ENCODE peak calls at places on chromosome 10, in eight cellular contexts. One of them, this sample, is unnamed.

GRCh38 chr10:29496341-29497162 is 138.2 kb downstream of the SVIL start:
- DNase-seq in foreskin fibroblast: peak
- DNase-seq in testis: peak
- DNase-seq in activated CD8-positive, alpha-beta T cell treated with anti-CD3 and anti-CD28 coated beads for 36 hours: peak
- DNase-seq in colonic mucosa: peak
- DNase-seq in fibroblast of pulmonary artery: peak
- DNase-seq in GM06990: peak
- DNase-seq in activated B cell treated with CpG ODN at 0.5 μM for 24 hours: no peak
- DNase-seq in this sample: peak

GRCh38 chr10:72079356-72079755 is 9.0 kb downstream of the SPOCK2 start:
- DNase-seq in GM06990: no peak
- DNase-seq in activated CD8-positive, alpha-beta T cell treated with anti-CD3 and anti-CD28 coated beads for 36 hours: peak
- DNase-seq in activated B cell treated with CpG ODN at 0.5 μM for 24 hours: peak
- DNase-seq in fibroblast of pulmonary artery: no peak
- DNase-seq in testis: no peak
- DNase-seq in foreskin fibroblast: no peak
- DNase-seq in colonic mucosa: no peak
- DNase-seq in this sample: no peak

GRCh38 chr10:102184606-102185005 is 32.4 kb downstream of the NOLC1 start:
- DNase-seq in activated B cell treated with CpG ODN at 0.5 μM for 24 hours: no peak
- DNase-seq in colonic mucosa: no peak
- DNase-seq in fibroblast of pulmonary artery: no peak
- DNase-seq in testis: no peak
- DNase-seq in GM06990: no peak
- DNase-seq in activated CD8-positive, alpha-beta T cell treated with anti-CD3 and anti-CD28 coated beads for 36 hours: no peak
- DNase-seq in foreskin fibroblast: no peak
- DNase-seq in this sample: no peak

GRCh38 chr10:71889388-71889987 is 38.4 kb upstream of the PSAP start:
- DNase-seq in colonic mucosa: no peak
- DNase-seq in activated CD8-positive, alpha-beta T cell treated with anti-CD3 and anti-CD28 coated beads for 36 hours: no peak
- DNase-seq in testis: no peak
- DNase-seq in GM06990: no peak
- DNase-seq in activated B cell treated with CpG ODN at 0.5 μM for 24 hours: no peak
- DNase-seq in foreskin fibroblast: no peak
- DNase-seq in fibroblast of pulmonary artery: no peak
- DNase-seq in this sample: no peak

GRCh38 chr10:55146032-55146431 is 345.0 kb upstream of the PCDH15 start:
- DNase-seq in activated B cell treated with CpG ODN at 0.5 μM for 24 hours: no peak
- DNase-seq in GM06990: no peak
- DNase-seq in fibroblast of pulmonary artery: peak
- DNase-seq in colonic mucosa: no peak
- DNase-seq in activated CD8-positive, alpha-beta T cell treated with anti-CD3 and anti-CD28 coated beads for 36 hours: no peak
- DNase-seq in foreskin fibroblast: no peak
- DNase-seq in testis: no peak
- DNase-seq in this sample: no peak

GRCh38 chr10:2660300-2660699 is 407.0 kb upstream of the PFKP start:
- DNase-seq in activated B cell treated with CpG ODN at 0.5 μM for 24 hours: no peak
- DNase-seq in fibroblast of pulmonary artery: no peak
- DNase-seq in activated CD8-positive, alpha-beta T cell treated with anti-CD3 and anti-CD28 coated beads for 36 hours: no peak
- DNase-seq in foreskin fibroblast: no peak
- DNase-seq in testis: no peak
- DNase-seq in GM06990: no peak
- DNase-seq in colonic mucosa: no peak
- DNase-seq in this sample: no peak

GRCh38 chr10:65805993-65806392 is 1119.8 kb upstream of the LRRTM3 start:
- DNase-seq in activated CD8-positive, alpha-beta T cell treated with anti-CD3 and anti-CD28 coated beads for 36 hours: no peak
- DNase-seq in activated B cell treated with CpG ODN at 0.5 μM for 24 hours: no peak
- DNase-seq in fibroblast of pulmonary artery: no peak
- DNase-seq in GM06990: no peak
- DNase-seq in testis: no peak
- DNase-seq in foreskin fibroblast: no peak
- DNase-seq in colonic mucosa: no peak
- DNase-seq in this sample: no peak

GRCh38 chr10:103668351-103669242 is 175.1 kb downstream of the NEURL1 start:
- DNase-seq in foreskin fibroblast: peak
- DNase-seq in fibroblast of pulmonary artery: peak
- DNase-seq in colonic mucosa: peak
- DNase-seq in GM06990: no peak
- DNase-seq in testis: peak
- DNase-seq in activated CD8-positive, alpha-beta T cell treated with anti-CD3 and anti-CD28 coated beads for 36 hours: peak
- DNase-seq in activated B cell treated with CpG ODN at 0.5 μM for 24 hours: no peak
- DNase-seq in this sample: no peak

GRCh38 chr10:15588635-15589081 is 131.1 kb downstream of the ITGA8 start:
- DNase-seq in activated B cell treated with CpG ODN at 0.5 μM for 24 hours: no peak
- DNase-seq in colonic mucosa: no peak
- DNase-seq in foreskin fibroblast: no peak
- DNase-seq in GM06990: no peak
- DNase-seq in testis: no peak
- DNase-seq in fibroblast of pulmonary artery: peak
- DNase-seq in activated CD8-positive, alpha-beta T cell treated with anti-CD3 and anti-CD28 coated beads for 36 hours: no peak
- DNase-seq in this sample: no peak

GRCh38 chr10:77925795-77926565 is 575 bp downstream of the DLG5 start:
- DNase-seq in activated CD8-positive, alpha-beta T cell treated with anti-CD3 and anti-CD28 coated beads for 36 hours: peak
- DNase-seq in activated B cell treated with CpG ODN at 0.5 μM for 24 hours: peak
- DNase-seq in fibroblast of pulmonary artery: peak
- DNase-seq in testis: peak
- DNase-seq in GM06990: peak
- DNase-seq in colonic mucosa: peak
- DNase-seq in foreskin fibroblast: peak
- DNase-seq in this sample: no peak

GRCh38 chr10:117619200-117619599 is 76.7 kb downstream of the EMX2 start:
- DNase-seq in fibroblast of pulmonary artery: no peak
- DNase-seq in activated CD8-positive, alpha-beta T cell treated with anti-CD3 and anti-CD28 coated beads for 36 hours: no peak
- DNase-seq in activated B cell treated with CpG ODN at 0.5 μM for 24 hours: no peak
- DNase-seq in foreskin fibroblast: no peak
- DNase-seq in testis: no peak
- DNase-seq in colonic mucosa: no peak
- DNase-seq in GM06990: no peak
- DNase-seq in this sample: no peak

GRCh38 chr10:83522881-83523386 is 616.4 kb upstream of the GHITM start:
- DNase-seq in fibroblast of pulmonary artery: peak
- DNase-seq in activated CD8-positive, alpha-beta T cell treated with anti-CD3 and anti-CD28 coated beads for 36 hours: no peak
- DNase-seq in GM06990: no peak
- DNase-seq in colonic mucosa: no peak
- DNase-seq in foreskin fibroblast: peak
- DNase-seq in activated B cell treated with CpG ODN at 0.5 μM for 24 hours: no peak
- DNase-seq in testis: no peak
- DNase-seq in this sample: no peak

GRCh38 chr10:119341236-119342016 is 134.1 kb downstream of the GRK5 start:
- DNase-seq in activated CD8-positive, alpha-beta T cell treated with anti-CD3 and anti-CD28 coated beads for 36 hours: peak
- DNase-seq in foreskin fibroblast: peak
- DNase-seq in activated B cell treated with CpG ODN at 0.5 μM for 24 hours: no peak
- DNase-seq in fibroblast of pulmonary artery: peak
- DNase-seq in testis: no peak
- DNase-seq in GM06990: no peak
- DNase-seq in colonic mucosa: no peak
- DNase-seq in this sample: no peak

GRCh38 chr10:96415896-96416554 is 57.2 kb upstream of the OPALIN start:
- DNase-seq in activated B cell treated with CpG ODN at 0.5 μM for 24 hours: no peak
- DNase-seq in testis: no peak
- DNase-seq in activated CD8-positive, alpha-beta T cell treated with anti-CD3 and anti-CD28 coated beads for 36 hours: no peak
- DNase-seq in foreskin fibroblast: no peak
- DNase-seq in fibroblast of pulmonary artery: no peak
- DNase-seq in GM06990: no peak
- DNase-seq in colonic mucosa: peak
- DNase-seq in this sample: no peak

GRCh38 chr10:96415150-96415895 is 56.5 kb upstream of the OPALIN start:
- DNase-seq in activated B cell treated with CpG ODN at 0.5 μM for 24 hours: no peak
- DNase-seq in colonic mucosa: no peak
- DNase-seq in foreskin fibroblast: no peak
- DNase-seq in fibroblast of pulmonary artery: no peak
- DNase-seq in testis: no peak
- DNase-seq in GM06990: no peak
- DNase-seq in activated CD8-positive, alpha-beta T cell treated with anti-CD3 and anti-CD28 coated beads for 36 hours: no peak
- DNase-seq in this sample: no peak

GRCh38 chr10:96414303-96414702 is 55.5 kb upstream of the OPALIN start:
- DNase-seq in colonic mucosa: peak
- DNase-seq in fibroblast of pulmonary artery: no peak
- DNase-seq in activated CD8-positive, alpha-beta T cell treated with anti-CD3 and anti-CD28 coated beads for 36 hours: no peak
- DNase-seq in foreskin fibroblast: no peak
- DNase-seq in GM06990: no peak
- DNase-seq in activated B cell treated with CpG ODN at 0.5 μM for 24 hours: no peak
- DNase-seq in testis: no peak
- DNase-seq in this sample: no peak

GRCh38 chr10:96410296-96410695 is 51.5 kb upstream of the OPALIN start:
- DNase-seq in activated B cell treated with CpG ODN at 0.5 μM for 24 hours: no peak
- DNase-seq in foreskin fibroblast: no peak
- DNase-seq in GM06990: no peak
- DNase-seq in colonic mucosa: no peak
- DNase-seq in fibroblast of pulmonary artery: no peak
- DNase-seq in activated CD8-positive, alpha-beta T cell treated with anti-CD3 and anti-CD28 coated beads for 36 hours: no peak
- DNase-seq in testis: no peak
- DNase-seq in this sample: no peak

DNA sequence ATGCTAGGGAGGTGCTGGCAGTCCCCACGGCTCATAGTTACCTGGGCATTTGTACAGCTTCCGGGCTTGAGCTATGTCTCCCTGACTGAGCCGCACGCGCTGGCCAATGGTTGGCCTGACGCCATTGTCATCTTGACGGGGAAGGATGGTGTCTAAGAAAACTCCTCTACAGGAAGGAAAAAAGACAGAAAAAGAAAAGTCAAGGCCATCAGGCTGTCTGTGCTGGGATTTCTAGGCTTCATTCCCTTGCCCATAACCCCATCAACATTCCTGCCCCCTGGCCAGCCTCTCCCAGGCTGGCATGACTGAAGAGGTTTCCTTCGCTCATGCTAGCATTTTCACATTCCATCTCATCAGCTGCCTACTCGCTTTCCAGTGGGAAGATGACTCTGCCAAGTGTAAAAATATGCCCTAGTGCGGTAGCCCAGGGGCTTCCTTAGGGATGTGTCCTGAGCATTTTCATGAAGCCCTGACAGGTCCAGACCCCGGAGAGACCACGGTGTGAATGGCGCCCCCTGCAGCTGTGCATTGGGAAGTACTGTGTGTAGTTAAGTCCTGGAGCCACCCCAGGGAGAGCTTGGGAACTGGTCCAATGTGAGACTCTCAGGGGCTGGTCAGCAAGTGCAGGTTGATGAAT is 54.5 kb upstream of the OPALIN start:
- DNase-seq in GM06990: no peak
- DNase-seq in colonic mucosa: peak
- DNase-seq in fibroblast of pulmonary artery: no peak
- DNase-seq in activated CD8-positive, alpha-beta T cell treated with anti-CD3 and anti-CD28 coated beads for 36 hours: peak
- DNase-seq in activated B cell treated with CpG ODN at 0.5 μM for 24 hours: no peak
- DNase-seq in foreskin fibroblast: no peak
- DNase-seq in testis: no peak
- DNase-seq in this sample: no peak
- TF ChIP-seq CTCF in GM06990: peak
- TF ChIP-seq CTCF in colonic mucosa: no peak
- TF ChIP-seq CTCF in fibroblast of pulmonary artery: no peak
- TF ChIP-seq CTCF in activated CD8-positive, alpha-beta T cell treated with anti-CD3 and anti-CD28 coated beads for 36 hours: no peak
- TF ChIP-seq CTCF in activated B cell treated with CpG ODN at 0.5 μM for 24 hours: no peak
- TF ChIP-seq CTCF in foreskin fibroblast: no peak
- TF ChIP-seq CTCF in testis: no peak
- TF ChIP-seq CTCF in this sample: no peak

DNA sequence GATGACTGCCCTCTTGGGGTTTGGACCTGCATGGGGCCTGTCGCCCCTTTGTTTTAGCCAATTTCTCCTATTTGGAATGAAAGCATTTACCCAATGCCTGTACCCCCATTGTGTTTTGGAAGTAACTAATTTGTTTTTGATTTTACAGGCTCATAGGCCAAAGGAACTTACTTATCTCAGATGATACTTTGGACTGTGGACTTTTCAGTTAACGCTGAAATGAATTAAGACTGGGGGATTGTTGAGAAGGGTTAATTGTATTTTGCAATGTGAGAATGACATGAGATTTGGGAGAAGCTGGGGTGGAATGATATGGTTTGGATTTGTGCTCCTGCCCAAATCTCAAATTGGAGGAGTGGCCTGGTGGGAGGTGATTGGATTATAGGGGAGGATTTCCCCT is 185.8 kb upstream of the PHYHIPL start:
- DNase-seq in testis: no peak
- DNase-seq in GM06990: no peak
- DNase-seq in foreskin fibroblast: no peak
- DNase-seq in activated B cell treated with CpG ODN at 0.5 μM for 24 hours: no peak
- DNase-seq in colonic mucosa: no peak
- DNase-seq in fibroblast of pulmonary artery: no peak
- DNase-seq in activated CD8-positive, alpha-beta T cell treated with anti-CD3 and anti-CD28 coated beads for 36 hours: no peak
- DNase-seq in this sample: no peak
- TF ChIP-seq CTCF in testis: no peak
- TF ChIP-seq CTCF in GM06990: no peak
- TF ChIP-seq CTCF in foreskin fibroblast: no peak
- TF ChIP-seq CTCF in activated B cell treated with CpG ODN at 0.5 μM for 24 hours: no peak
- TF ChIP-seq CTCF in colonic mucosa: no peak
- TF ChIP-seq CTCF in fibroblast of pulmonary artery: no peak
- TF ChIP-seq CTCF in activated CD8-positive, alpha-beta T cell treated with anti-CD3 and anti-CD28 coated beads for 36 hours: no peak
- TF ChIP-seq CTCF in this sample: no peak

DNA sequence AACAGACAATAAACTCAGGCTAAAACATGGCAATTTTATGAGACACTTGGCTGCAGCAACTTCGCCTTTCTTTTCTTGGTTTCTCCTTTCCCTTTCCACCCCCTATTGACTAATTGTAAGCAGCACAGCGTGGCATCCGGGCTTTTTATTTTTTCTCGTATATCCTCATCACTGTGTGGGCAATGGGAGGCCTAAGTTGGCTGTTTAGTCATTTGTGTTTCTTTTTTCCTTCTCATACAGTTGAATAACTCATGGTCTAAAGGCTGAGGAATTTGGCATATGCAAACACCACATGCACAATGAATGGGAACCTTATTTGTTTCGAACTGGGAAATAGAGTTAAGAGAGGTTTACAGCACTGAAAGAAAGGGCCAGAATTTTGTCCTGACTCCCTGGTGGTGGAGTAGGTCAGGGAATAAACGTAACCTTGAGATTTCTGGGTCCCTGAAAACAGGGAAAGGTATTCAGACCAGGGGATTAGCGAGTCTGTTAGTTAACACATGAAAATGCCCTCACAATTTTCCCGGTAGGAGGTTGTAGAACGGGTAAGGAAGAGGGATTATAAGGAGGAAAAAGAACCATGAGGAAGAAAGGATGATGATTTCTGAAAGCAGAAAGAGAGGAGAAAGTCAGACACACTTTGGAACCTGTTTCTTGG is 858.3 kb downstream of the KCNMA1 start:
- DNase-seq in activated CD8-positive, alpha-beta T cell treated with anti-CD3 and anti-CD28 coated beads for 36 hours: no peak
- DNase-seq in colonic mucosa: no peak
- DNase-seq in GM06990: no peak
- DNase-seq in fibroblast of pulmonary artery: no peak
- DNase-seq in foreskin fibroblast: peak
- DNase-seq in activated B cell treated with CpG ODN at 0.5 μM for 24 hours: no peak
- DNase-seq in testis: no peak
- DNase-seq in this sample: no peak
- TF ChIP-seq CTCF in activated CD8-positive, alpha-beta T cell treated with anti-CD3 and anti-CD28 coated beads for 36 hours: no peak
- TF ChIP-seq CTCF in colonic mucosa: no peak
- TF ChIP-seq CTCF in GM06990: no peak
- TF ChIP-seq CTCF in fibroblast of pulmonary artery: no peak
- TF ChIP-seq CTCF in foreskin fibroblast: no peak
- TF ChIP-seq CTCF in activated B cell treated with CpG ODN at 0.5 μM for 24 hours: no peak
- TF ChIP-seq CTCF in testis: no peak
- TF ChIP-seq CTCF in this sample: no peak

DNA sequence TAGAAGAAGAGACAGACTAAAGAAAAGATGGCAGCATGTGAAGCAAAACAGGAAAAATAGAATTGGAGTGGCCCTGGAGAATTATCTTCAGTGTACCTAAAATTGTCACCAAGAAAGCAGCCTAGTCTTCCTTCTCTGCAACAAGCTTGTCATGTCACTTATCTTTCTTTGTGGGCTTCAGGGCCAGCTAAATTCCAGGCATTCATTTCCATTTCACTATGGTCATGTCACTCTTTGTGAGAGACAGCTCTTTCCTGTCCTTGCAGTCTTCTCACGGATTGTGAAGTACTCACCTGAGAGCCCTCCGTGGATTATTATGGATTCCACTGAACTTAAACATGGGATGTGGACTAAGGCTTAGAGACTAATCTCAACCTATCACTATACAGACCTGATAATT is 9.0 kb upstream of the HKDC1 start:
- DNase-seq in activated B cell treated with CpG ODN at 0.5 μM for 24 hours: no peak
- DNase-seq in GM06990: no peak
- DNase-seq in colonic mucosa: no peak
- DNase-seq in fibroblast of pulmonary artery: no peak
- DNase-seq in activated CD8-positive, alpha-beta T cell treated with anti-CD3 and anti-CD28 coated beads for 36 hours: no peak
- DNase-seq in foreskin fibroblast: no peak
- DNase-seq in testis: no peak
- DNase-seq in this sample: no peak
- TF ChIP-seq CTCF in activated B cell treated with CpG ODN at 0.5 μM for 24 hours: no peak
- TF ChIP-seq CTCF in GM06990: no peak
- TF ChIP-seq CTCF in colonic mucosa: no peak
- TF ChIP-seq CTCF in fibroblast of pulmonary artery: no peak
- TF ChIP-seq CTCF in activated CD8-positive, alpha-beta T cell treated with anti-CD3 and anti-CD28 coated beads for 36 hours: no peak
- TF ChIP-seq CTCF in foreskin fibroblast: no peak
- TF ChIP-seq CTCF in testis: no peak
- TF ChIP-seq CTCF in this sample: no peak